ENCODE peak calls at places on chromosomes 4 and X, in five cellular contexts. One of them, this sample, is unnamed.

GRCh38 chr4:6379787-6380745 is 92.3 kb downstream of the PPP2R2C start:
- DNase-seq in mammary epithelial cell: no peak
- DNase-seq in IMR-90: no peak
- DNase-seq in retinal pigment epithelial cell: no peak
- DNase-seq in colonic mucosa: no peak
- DNase-seq in this sample: no peak

GRCh38 chr4:152385551-152385950 is 150.3 kb downstream of the FBXW7 start:
- DNase-seq in mammary epithelial cell: no peak
- DNase-seq in IMR-90: peak; percentile 31
- DNase-seq in retinal pigment epithelial cell: no peak
- DNase-seq in colonic mucosa: no peak
- DNase-seq in this sample: no peak

GRCh38 chr4:19835429-19835828 is 416.3 kb upstream of the SLIT2 start:
- DNase-seq in mammary epithelial cell: no peak
- DNase-seq in IMR-90: no peak
- DNase-seq in retinal pigment epithelial cell: no peak
- DNase-seq in colonic mucosa: no peak
- DNase-seq in this sample: no peak

GRCh38 chr4:81632581-81633247 is 161.0 kb upstream of the RASGEF1B start:
- DNase-seq in mammary epithelial cell: peak; percentile 95
- DNase-seq in IMR-90: no peak
- DNase-seq in retinal pigment epithelial cell: peak; percentile 45
- DNase-seq in colonic mucosa: no peak
- DNase-seq in this sample: no peak

GRCh38 chrX:139974496-139974895 is 9.2 kb upstream of the CXorf66 start:
- DNase-seq in mammary epithelial cell: no peak
- DNase-seq in IMR-90: no peak
- DNase-seq in retinal pigment epithelial cell: no peak
- DNase-seq in colonic mucosa: no peak
- DNase-seq in this sample: no peak

GRCh38 chr4:176844448-176844847 is 51.7 kb upstream of the VEGFC start:
- DNase-seq in mammary epithelial cell: no peak
- DNase-seq in IMR-90: no peak
- DNase-seq in retinal pigment epithelial cell: no peak
- DNase-seq in colonic mucosa: no peak
- DNase-seq in this sample: no peak

GRCh38 chr4:164872481-164872880 is 4.5 kb upstream of the APELA start:
- DNase-seq in mammary epithelial cell: no peak
- DNase-seq in IMR-90: no peak
- DNase-seq in retinal pigment epithelial cell: no peak
- DNase-seq in colonic mucosa: no peak
- DNase-seq in this sample: no peak

GRCh38 chr4:22473268-22473667 is 42.6 kb downstream of the ADGRA3 start:
- DNase-seq in mammary epithelial cell: peak; percentile 80
- DNase-seq in IMR-90: peak; percentile 75
- DNase-seq in retinal pigment epithelial cell: no peak
- DNase-seq in colonic mucosa: no peak
- DNase-seq in this sample: no peak

GRCh38 chrX:139563251-139563650 is 32.7 kb downstream of the F9 start:
- DNase-seq in mammary epithelial cell: peak; percentile 17
- DNase-seq in IMR-90: no peak
- DNase-seq in retinal pigment epithelial cell: no peak
- DNase-seq in colonic mucosa: no peak
- DNase-seq in this sample: no peak

GRCh38 chr4:186203391-186203802 is 12.0 kb downstream of the CYP4V2 start:
- DNase-seq in mammary epithelial cell: no peak
- DNase-seq in IMR-90: peak; percentile 12
- DNase-seq in retinal pigment epithelial cell: no peak
- DNase-seq in colonic mucosa: no peak
- DNase-seq in this sample: no peak

GRCh38 chr4:98522603-98523395 is 135.6 kb downstream of the TSPAN5 start:
- DNase-seq in mammary epithelial cell: peak; percentile 63
- DNase-seq in IMR-90: peak; percentile 92
- DNase-seq in retinal pigment epithelial cell: no peak
- DNase-seq in colonic mucosa: no peak
- DNase-seq in this sample: no peak

GRCh38 chr4:10612476-10612875 is 72.1 kb downstream of the CLNK start:
- DNase-seq in mammary epithelial cell: no peak
- DNase-seq in IMR-90: no peak
- DNase-seq in retinal pigment epithelial cell: no peak
- DNase-seq in colonic mucosa: no peak
- DNase-seq in this sample: no peak

GRCh38 chr4:24690436-24690835 is 104.9 kb upstream of the SOD3 start:
- DNase-seq in mammary epithelial cell: no peak
- DNase-seq in IMR-90: peak; percentile 11
- DNase-seq in retinal pigment epithelial cell: peak; percentile 5
- DNase-seq in colonic mucosa: no peak
- DNase-seq in this sample: no peak

GRCh38 chr4:120304801-120305200 is 238.2 kb upstream of the MAD2L1 start:
- DNase-seq in mammary epithelial cell: no peak
- DNase-seq in IMR-90: no peak
- DNase-seq in retinal pigment epithelial cell: no peak
- DNase-seq in colonic mucosa: no peak
- DNase-seq in this sample: no peak

DNA sequence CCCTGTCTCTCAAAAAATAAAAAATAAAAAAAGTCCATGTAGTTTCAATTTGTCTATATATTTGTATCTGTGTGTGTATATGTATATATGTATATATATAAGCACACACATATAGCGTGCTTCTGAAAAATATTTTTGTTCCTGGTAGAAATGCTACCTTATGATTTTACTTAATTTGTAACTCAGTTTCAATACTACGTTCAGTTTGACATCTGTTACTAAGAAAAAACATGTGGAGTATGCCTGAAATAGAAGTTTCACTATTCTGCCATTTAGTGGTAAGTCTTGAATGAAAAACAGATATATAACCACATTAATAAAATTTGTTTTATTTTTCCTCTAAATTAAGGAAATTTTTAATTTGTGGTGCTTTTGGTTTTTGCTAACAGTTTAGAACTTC is 14.2 kb downstream of the FSTL5 start:
- DNase-seq in mammary epithelial cell: no peak
- DNase-seq in IMR-90: no peak
- DNase-seq in retinal pigment epithelial cell: no peak
- DNase-seq in colonic mucosa: no peak
- DNase-seq in this sample: no peak
- TF ChIP-seq CTCF in mammary epithelial cell: no peak
- TF ChIP-seq CTCF in IMR-90: no peak
- TF ChIP-seq CTCF in retinal pigment epithelial cell: no peak
- TF ChIP-seq CTCF in colonic mucosa: no peak
- TF ChIP-seq CTCF in this sample: no peak

GRCh38 chrX:49278081-49278480 is 8.5 kb downstream of the PPP1R3F start:
- DNase-seq in mammary epithelial cell: no peak
- DNase-seq in IMR-90: no peak
- DNase-seq in retinal pigment epithelial cell: no peak
- DNase-seq in colonic mucosa: no peak
- DNase-seq in this sample: no peak

GRCh38 chrX:49286136-49286535 is 16.5 kb downstream of the PPP1R3F start:
- DNase-seq in mammary epithelial cell: no peak
- DNase-seq in IMR-90: no peak
- DNase-seq in retinal pigment epithelial cell: no peak
- DNase-seq in colonic mucosa: no peak
- DNase-seq in this sample: no peak

GRCh38 chrX:49284212-49284611 is 14.6 kb downstream of the PPP1R3F start:
- DNase-seq in mammary epithelial cell: no peak
- DNase-seq in IMR-90: no peak
- DNase-seq in retinal pigment epithelial cell: no peak
- DNase-seq in colonic mucosa: no peak
- DNase-seq in this sample: no peak

GRCh38 chrX:49286581-49286980 is 16.9 kb upstream of the GAGE10 start:
- DNase-seq in mammary epithelial cell: no peak
- DNase-seq in IMR-90: no peak
- DNase-seq in retinal pigment epithelial cell: no peak
- DNase-seq in colonic mucosa: no peak
- DNase-seq in this sample: no peak

DNA sequence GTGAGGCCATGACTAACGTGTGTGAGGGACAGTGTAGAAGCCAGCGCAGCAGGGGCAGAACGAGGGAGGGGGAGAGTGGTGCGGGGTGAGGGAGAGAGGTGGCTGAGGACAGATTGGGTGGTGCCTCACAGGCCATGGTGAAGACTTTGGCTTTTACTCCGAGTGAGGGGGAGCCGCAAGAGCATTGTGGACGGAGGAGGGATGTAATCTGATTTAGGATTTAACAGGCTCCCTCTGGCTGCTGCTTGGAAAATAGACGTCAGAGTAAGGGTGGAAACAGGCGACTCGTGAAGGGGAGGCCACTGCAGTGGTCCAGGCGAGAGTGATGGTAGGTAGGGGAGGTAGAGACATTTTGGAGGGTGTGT is 13.0 kb downstream of the PPP1R3F start:
- DNase-seq in mammary epithelial cell: no peak
- DNase-seq in IMR-90: peak; percentile 33
- DNase-seq in retinal pigment epithelial cell: no peak
- DNase-seq in colonic mucosa: no peak
- DNase-seq in this sample: no peak
- TF ChIP-seq CTCF in mammary epithelial cell: peak; percentile 39
- TF ChIP-seq CTCF in IMR-90: peak; percentile 27
- TF ChIP-seq CTCF in retinal pigment epithelial cell: peak; percentile 36
- TF ChIP-seq CTCF in colonic mucosa: no peak
- TF ChIP-seq CTCF in this sample: no peak

GRCh38 chrX:38170556-38170955 is 50.1 kb downstream of the SRPX start:
- DNase-seq in mammary epithelial cell: no peak
- DNase-seq in IMR-90: no peak
- DNase-seq in retinal pigment epithelial cell: no peak
- DNase-seq in colonic mucosa: no peak
- DNase-seq in this sample: no peak

GRCh38 chrX:38172596-38172995 is 48.1 kb downstream of the SRPX start:
- DNase-seq in mammary epithelial cell: peak; percentile 0
- DNase-seq in IMR-90: peak; percentile 9
- DNase-seq in retinal pigment epithelial cell: no peak
- DNase-seq in colonic mucosa: no peak
- DNase-seq in this sample: no peak

GRCh38 chrX:38175140-38175539 is 45.5 kb downstream of the SRPX start:
- DNase-seq in mammary epithelial cell: peak; percentile 21
- DNase-seq in IMR-90: peak; percentile 28
- DNase-seq in retinal pigment epithelial cell: no peak
- DNase-seq in colonic mucosa: peak; percentile 30
- DNase-seq in this sample: peak; percentile 18
- TF ChIP-seq CTCF in mammary epithelial cell: peak; percentile 74
- TF ChIP-seq CTCF in IMR-90: peak; percentile 53
- TF ChIP-seq CTCF in retinal pigment epithelial cell: peak; percentile 71
- TF ChIP-seq CTCF in colonic mucosa: peak; percentile 38
- TF ChIP-seq CTCF in this sample: peak; percentile 71

GRCh38 chrX:45748443-45748842 is 547.8 kb upstream of the DIPK2B start:
- DNase-seq in mammary epithelial cell: no peak
- DNase-seq in IMR-90: no peak
- DNase-seq in retinal pigment epithelial cell: no peak
- DNase-seq in colonic mucosa: no peak
- DNase-seq in this sample: no peak

GRCh38 chrX:45747905-45748304 is 547.2 kb upstream of the DIPK2B start:
- DNase-seq in mammary epithelial cell: peak; percentile 72
- DNase-seq in IMR-90: no peak
- DNase-seq in retinal pigment epithelial cell: no peak
- DNase-seq in colonic mucosa: no peak
- DNase-seq in this sample: no peak

GRCh38 chrX:45751156-45751555 is 550.5 kb upstream of the DIPK2B start:
- DNase-seq in mammary epithelial cell: no peak
- DNase-seq in IMR-90: no peak
- DNase-seq in retinal pigment epithelial cell: no peak
- DNase-seq in colonic mucosa: no peak
- DNase-seq in this sample: no peak

GRCh38 chrX:45750639-45751038 is 550.0 kb upstream of the DIPK2B start:
- DNase-seq in mammary epithelial cell: peak; percentile 74
- DNase-seq in IMR-90: no peak
- DNase-seq in retinal pigment epithelial cell: peak; percentile 52
- DNase-seq in colonic mucosa: no peak
- DNase-seq in this sample: no peak

GRCh38 chrX:45749375-45749774 is 548.7 kb upstream of the DIPK2B start:
- DNase-seq in mammary epithelial cell: no peak
- DNase-seq in IMR-90: no peak
- DNase-seq in retinal pigment epithelial cell: no peak
- DNase-seq in colonic mucosa: no peak
- DNase-seq in this sample: no peak
- TF ChIP-seq CTCF in mammary epithelial cell: peak; percentile 56
- TF ChIP-seq CTCF in IMR-90: peak; percentile 44
- TF ChIP-seq CTCF in retinal pigment epithelial cell: peak; percentile 40
- TF ChIP-seq CTCF in colonic mucosa: no peak
- TF ChIP-seq CTCF in this sample: peak; percentile 12

GRCh38 chrX:137194164-137194563 is 160.4 kb upstream of the GPR101 start:
- DNase-seq in mammary epithelial cell: peak; percentile 7
- DNase-seq in IMR-90: peak; percentile 21
- DNase-seq in retinal pigment epithelial cell: no peak
- DNase-seq in colonic mucosa: peak; percentile 17
- DNase-seq in this sample: peak; percentile 15
- TF ChIP-seq CTCF in mammary epithelial cell: peak; percentile 45
- TF ChIP-seq CTCF in IMR-90: peak; percentile 61
- TF ChIP-seq CTCF in retinal pigment epithelial cell: peak; percentile 27
- TF ChIP-seq CTCF in colonic mucosa: peak; percentile 33
- TF ChIP-seq CTCF in this sample: peak; percentile 62

GRCh38 chr4:170256807-170257206 is 167.1 kb upstream of the AADAT start:
- DNase-seq in mammary epithelial cell: no peak
- DNase-seq in IMR-90: no peak
- DNase-seq in retinal pigment epithelial cell: peak; percentile 62
- DNase-seq in colonic mucosa: no peak
- DNase-seq in this sample: no peak

DNA sequence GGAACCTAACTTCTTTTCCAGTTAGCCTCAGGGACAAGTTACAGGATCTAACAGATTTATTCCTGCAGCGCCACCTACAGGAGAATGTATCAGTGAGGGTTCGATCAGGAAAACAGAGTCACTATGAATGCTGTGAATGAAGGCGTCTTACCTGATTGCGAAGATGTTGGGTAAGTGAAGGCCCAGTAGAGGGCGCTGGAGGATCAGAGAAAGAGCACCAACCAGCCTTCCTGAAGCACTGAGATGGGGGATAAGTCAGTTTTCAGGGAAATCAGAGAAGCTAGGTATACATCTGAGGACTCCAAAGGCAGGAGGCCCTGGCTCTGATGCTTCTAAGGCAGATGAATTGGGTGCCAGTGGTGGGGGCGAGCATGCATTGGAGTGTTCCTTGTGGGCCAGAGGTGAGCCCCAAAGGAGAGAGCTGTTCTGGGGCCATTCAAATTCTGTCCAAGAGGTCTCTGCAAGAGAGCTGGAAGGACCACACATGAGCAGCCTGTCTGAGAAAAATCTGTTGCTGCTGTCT is 169.9 kb upstream of the AADAT start:
- DNase-seq in mammary epithelial cell: peak; percentile 88
- DNase-seq in IMR-90: peak; percentile 60
- DNase-seq in retinal pigment epithelial cell: peak; percentile 83
- DNase-seq in colonic mucosa: peak; percentile 87
- DNase-seq in this sample: peak; percentile 81
- TF ChIP-seq CTCF in mammary epithelial cell: peak; percentile 97
- TF ChIP-seq CTCF in IMR-90: peak; percentile 64
- TF ChIP-seq CTCF in retinal pigment epithelial cell: peak; percentile 96
- TF ChIP-seq CTCF in colonic mucosa: peak; percentile 72
- TF ChIP-seq CTCF in this sample: peak; percentile 99